ENCODE peak calls at places on chromosomes 5 and 9, in ten cellular contexts. One of them, this sample, is unnamed. For H3K27me3, the result is how much of the 10 kb centered on the place peaks cover.

GRCh38 chr5:121315786-121316185 is 535.9 kb upstream of the FTMT start:
- DNase-seq in IMR-90: no peak
- DNase-seq in stomach: no peak
- DNase-seq in heart left ventricle: no peak
- DNase-seq in adrenal gland: no peak
- DNase-seq in ovary: no peak
- DNase-seq in K562: no peak
- DNase-seq in uterus: no peak
- DNase-seq in right lobe of liver: no peak
- DNase-seq in H1: no peak
- DNase-seq in this sample: no peak

GRCh38 chr5:1011226-1011631 is 2.6 kb downstream of the NKD2 start:
- DNase-seq in adrenal gland: peak
- DNase-seq in heart left ventricle: peak
- DNase-seq in K562: peak
- DNase-seq in stomach: peak
- DNase-seq in uterus: no peak
- DNase-seq in H1: peak
- DNase-seq in IMR-90: no peak
- DNase-seq in right lobe of liver: peak
- DNase-seq in ovary: no peak
- DNase-seq in this sample: peak

GRCh38 chr5:142613231-142613630 is 72.7 kb downstream of the FGF1 start:
- DNase-seq in ovary: no peak
- DNase-seq in right lobe of liver: no peak
- DNase-seq in uterus: no peak
- DNase-seq in IMR-90: peak
- DNase-seq in H1: no peak
- DNase-seq in heart left ventricle: no peak
- DNase-seq in K562: no peak
- DNase-seq in stomach: no peak
- DNase-seq in adrenal gland: no peak
- DNase-seq in this sample: no peak

GRCh38 chr5:80834710-80835109 is 125.5 kb upstream of the RASGRF2 start:
- DNase-seq in adrenal gland: no peak
- DNase-seq in ovary: no peak
- DNase-seq in stomach: no peak
- DNase-seq in right lobe of liver: no peak
- DNase-seq in H1: no peak
- DNase-seq in K562: no peak
- DNase-seq in IMR-90: no peak
- DNase-seq in uterus: no peak
- DNase-seq in heart left ventricle: no peak
- DNase-seq in this sample: no peak

GRCh38 chr5:490116-491094 is 33.8 kb downstream of the SLC9A3 start:
- DNase-seq in uterus: no peak
- DNase-seq in adrenal gland: no peak
- DNase-seq in H1: no peak
- DNase-seq in stomach: no peak
- DNase-seq in ovary: no peak
- DNase-seq in IMR-90: no peak
- DNase-seq in heart left ventricle: no peak
- DNase-seq in right lobe of liver: no peak
- DNase-seq in K562: no peak
- DNase-seq in this sample: no peak

GRCh38 chr9:69178583-69179011 is 4.5 kb downstream of the TJP2 start:
- DNase-seq in K562: no peak
- DNase-seq in heart left ventricle: no peak
- DNase-seq in ovary: no peak
- DNase-seq in H1: no peak
- DNase-seq in stomach: no peak
- DNase-seq in adrenal gland: no peak
- DNase-seq in right lobe of liver: no peak
- DNase-seq in uterus: no peak
- DNase-seq in IMR-90: peak
- DNase-seq in this sample: no peak

GRCh38 chr5:6766558-6767191 is 53.4 kb downstream of the TENT4A start:
- DNase-seq in heart left ventricle: peak
- DNase-seq in IMR-90: peak
- DNase-seq in adrenal gland: peak
- DNase-seq in stomach: peak
- DNase-seq in H1: no peak
- DNase-seq in right lobe of liver: peak
- DNase-seq in K562: no peak
- DNase-seq in ovary: no peak
- DNase-seq in uterus: peak
- DNase-seq in this sample: peak

GRCh38 chr5:145362261-145362660 is 472.9 kb downstream of the PRELID2 start:
- DNase-seq in H1: no peak
- DNase-seq in stomach: no peak
- DNase-seq in ovary: no peak
- DNase-seq in adrenal gland: no peak
- DNase-seq in IMR-90: peak
- DNase-seq in K562: no peak
- DNase-seq in right lobe of liver: no peak
- DNase-seq in uterus: no peak
- DNase-seq in heart left ventricle: no peak
- DNase-seq in this sample: no peak

GRCh38 chr9:137310190-137311052 is 8.3 kb upstream of the NRARP start:
- DNase-seq in IMR-90: no peak
- DNase-seq in H1: peak
- DNase-seq in stomach: no peak
- DNase-seq in heart left ventricle: no peak
- DNase-seq in K562: peak
- DNase-seq in uterus: no peak
- DNase-seq in ovary: no peak
- DNase-seq in right lobe of liver: no peak
- DNase-seq in adrenal gland: peak
- DNase-seq in this sample: peak

GRCh38 chr9:137312852-137313325 is 10.8 kb upstream of the NRARP start:
- DNase-seq in stomach: no peak
- DNase-seq in H1: no peak
- DNase-seq in right lobe of liver: peak
- DNase-seq in uterus: no peak
- DNase-seq in adrenal gland: peak
- DNase-seq in heart left ventricle: peak
- DNase-seq in IMR-90: no peak
- DNase-seq in K562: peak
- DNase-seq in ovary: no peak
- DNase-seq in this sample: peak

GRCh38 chr9:137313326-137313920 is 11.4 kb upstream of the NRARP start:
- DNase-seq in right lobe of liver: no peak
- DNase-seq in adrenal gland: no peak
- DNase-seq in IMR-90: no peak
- DNase-seq in H1: no peak
- DNase-seq in stomach: no peak
- DNase-seq in ovary: peak
- DNase-seq in heart left ventricle: no peak
- DNase-seq in uterus: no peak
- DNase-seq in K562: peak
- DNase-seq in this sample: peak

GRCh38 chr9:137311171-137311970 is 9.3 kb upstream of the NRARP start:
- DNase-seq in stomach: peak
- DNase-seq in ovary: no peak
- DNase-seq in K562: peak
- DNase-seq in right lobe of liver: peak
- DNase-seq in adrenal gland: peak
- DNase-seq in heart left ventricle: peak
- DNase-seq in H1: peak
- DNase-seq in IMR-90: peak
- DNase-seq in uterus: no peak
- DNase-seq in this sample: peak

DNA sequence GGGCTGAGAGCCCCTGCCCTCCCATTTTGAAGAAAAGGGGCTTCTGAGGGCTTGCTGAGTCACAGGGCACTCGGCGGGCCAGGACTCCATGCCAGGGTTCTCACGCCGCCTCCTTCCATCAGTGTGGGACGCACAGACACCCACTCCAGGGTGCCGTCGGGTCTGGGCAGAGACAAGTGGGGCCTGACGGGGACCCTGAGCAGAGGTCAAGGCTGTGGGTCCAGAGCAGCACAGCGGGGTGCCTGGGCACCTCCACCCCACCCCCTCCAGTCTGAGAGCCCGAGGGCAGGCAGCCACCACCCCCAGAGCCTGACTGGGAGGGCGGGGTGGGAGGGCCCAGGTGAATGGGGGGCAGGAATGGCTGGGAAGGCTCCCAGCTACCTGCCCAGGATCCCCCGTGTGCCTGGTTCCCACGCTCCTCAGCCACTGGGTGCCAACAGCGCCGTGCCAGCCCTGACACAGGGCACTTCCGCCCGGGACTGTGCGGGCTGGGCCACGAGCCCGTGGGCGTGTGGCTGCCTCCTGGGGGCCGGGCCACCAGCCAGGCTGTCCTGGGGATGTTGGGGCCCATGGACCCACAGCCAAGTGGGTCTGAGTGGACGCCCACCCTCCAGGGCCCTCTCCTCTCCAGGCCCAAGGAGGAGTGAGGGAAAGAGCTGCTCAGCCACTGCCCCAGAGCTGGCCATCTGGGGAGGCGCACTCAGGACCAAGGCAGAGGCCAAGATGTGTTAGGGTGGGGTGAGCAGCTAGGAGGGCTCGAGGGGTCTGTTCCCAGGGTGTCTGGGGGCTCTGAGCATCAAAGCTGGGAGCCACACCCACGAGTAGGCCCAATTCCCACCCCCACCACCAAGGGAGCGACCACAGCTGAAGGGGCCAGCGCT is 10.1 kb upstream of the NRARP start:
- DNase-seq in right lobe of liver: no peak
- DNase-seq in stomach: no peak
- DNase-seq in IMR-90: no peak
- DNase-seq in heart left ventricle: no peak
- DNase-seq in adrenal gland: peak
- DNase-seq in K562: peak
- DNase-seq in uterus: peak
- DNase-seq in ovary: no peak
- DNase-seq in H1: no peak
- DNase-seq in this sample: peak
- TF ChIP-seq POLR2A in right lobe of liver: no peak
- TF ChIP-seq POLR2A in stomach: no peak
- TF ChIP-seq POLR2A in IMR-90: no peak
- TF ChIP-seq POLR2A in heart left ventricle: no peak
- TF ChIP-seq POLR2A in adrenal gland: no peak
- TF ChIP-seq POLR2A in K562: no peak
- TF ChIP-seq POLR2A in uterus: no peak
- TF ChIP-seq POLR2A in ovary: no peak
- TF ChIP-seq POLR2A in H1: no peak
- TF ChIP-seq POLR2A in this sample: no peak

GRCh38 chr5:93893050-93893449 is 151.7 kb upstream of the POU5F2 start:
- DNase-seq in IMR-90: no peak
- DNase-seq in ovary: no peak
- DNase-seq in H1: no peak
- DNase-seq in heart left ventricle: no peak
- DNase-seq in uterus: no peak
- DNase-seq in right lobe of liver: no peak
- DNase-seq in adrenal gland: no peak
- DNase-seq in K562: no peak
- DNase-seq in stomach: no peak
- DNase-seq in this sample: no peak

GRCh38 chr5:93890657-93891056 is 149.3 kb upstream of the POU5F2 start:
- DNase-seq in K562: no peak
- DNase-seq in adrenal gland: no peak
- DNase-seq in stomach: no peak
- DNase-seq in IMR-90: no peak
- DNase-seq in heart left ventricle: no peak
- DNase-seq in H1: no peak
- DNase-seq in right lobe of liver: no peak
- DNase-seq in uterus: no peak
- DNase-seq in ovary: no peak
- DNase-seq in this sample: no peak

GRCh38 chr5:93891491-93892480 is 150.4 kb upstream of the POU5F2 start:
- DNase-seq in K562: no peak
- DNase-seq in ovary: no peak
- DNase-seq in stomach: no peak
- DNase-seq in uterus: no peak
- DNase-seq in H1: no peak
- DNase-seq in IMR-90: no peak
- DNase-seq in adrenal gland: no peak
- DNase-seq in right lobe of liver: no peak
- DNase-seq in heart left ventricle: no peak
- DNase-seq in this sample: no peak

GRCh38 chr5:93894471-93895354 is 153.3 kb upstream of the POU5F2 start:
- DNase-seq in adrenal gland: no peak
- DNase-seq in K562: no peak
- DNase-seq in heart left ventricle: no peak
- DNase-seq in ovary: no peak
- DNase-seq in IMR-90: peak
- DNase-seq in H1: no peak
- DNase-seq in stomach: no peak
- DNase-seq in uterus: no peak
- DNase-seq in right lobe of liver: no peak
- DNase-seq in this sample: no peak

GRCh38 chr5:93892481-93892880 is 151.1 kb upstream of the POU5F2 start:
- DNase-seq in stomach: no peak
- DNase-seq in IMR-90: no peak
- DNase-seq in adrenal gland: no peak
- DNase-seq in right lobe of liver: no peak
- DNase-seq in K562: no peak
- DNase-seq in uterus: no peak
- DNase-seq in heart left ventricle: no peak
- DNase-seq in ovary: no peak
- DNase-seq in H1: no peak
- DNase-seq in this sample: no peak
- H3K27me3 ChIP-seq in stomach: under half
- H3K27me3 ChIP-seq in IMR-90: under half
- H3K27me3 ChIP-seq in adrenal gland: under half
- H3K27me3 ChIP-seq in right lobe of liver: under half
- H3K27me3 ChIP-seq in K562: under half
- H3K27me3 ChIP-seq in uterus: under half
- H3K27me3 ChIP-seq in heart left ventricle: under half
- H3K27me3 ChIP-seq in ovary: under half
- H3K27me3 ChIP-seq in H1: under half
- H3K27me3 ChIP-seq in this sample: under half

GRCh38 chr9:129548571-129549135 is 72.2 kb downstream of the C9orf50 start:
- DNase-seq in H1: peak
- DNase-seq in uterus: no peak
- DNase-seq in IMR-90: no peak
- DNase-seq in adrenal gland: peak
- DNase-seq in right lobe of liver: no peak
- DNase-seq in ovary: peak
- DNase-seq in K562: no peak
- DNase-seq in heart left ventricle: peak
- DNase-seq in stomach: no peak
- DNase-seq in this sample: peak

GRCh38 chr9:129551393-129551973 is 69.4 kb downstream of the C9orf50 start:
- DNase-seq in IMR-90: no peak
- DNase-seq in heart left ventricle: no peak
- DNase-seq in right lobe of liver: no peak
- DNase-seq in K562: no peak
- DNase-seq in H1: no peak
- DNase-seq in adrenal gland: no peak
- DNase-seq in uterus: no peak
- DNase-seq in stomach: no peak
- DNase-seq in ovary: peak
- DNase-seq in this sample: no peak

GRCh38 chr9:129549684-129550083 is 71.2 kb downstream of the C9orf50 start:
- DNase-seq in ovary: peak
- DNase-seq in uterus: peak
- DNase-seq in stomach: no peak
- DNase-seq in adrenal gland: peak
- DNase-seq in IMR-90: no peak
- DNase-seq in right lobe of liver: no peak
- DNase-seq in heart left ventricle: no peak
- DNase-seq in K562: no peak
- DNase-seq in H1: no peak
- DNase-seq in this sample: peak

GRCh38 chr9:129549139-129549538 is 71.8 kb downstream of the C9orf50 start:
- DNase-seq in uterus: no peak
- DNase-seq in H1: peak
- DNase-seq in heart left ventricle: no peak
- DNase-seq in IMR-90: no peak
- DNase-seq in stomach: no peak
- DNase-seq in right lobe of liver: no peak
- DNase-seq in adrenal gland: no peak
- DNase-seq in ovary: peak
- DNase-seq in K562: no peak
- DNase-seq in this sample: no peak

GRCh38 chr9:129550199-129550839 is 70.6 kb downstream of the C9orf50 start:
- DNase-seq in ovary: peak
- DNase-seq in IMR-90: peak
- DNase-seq in H1: peak
- DNase-seq in uterus: peak
- DNase-seq in stomach: peak
- DNase-seq in right lobe of liver: peak
- DNase-seq in heart left ventricle: peak
- DNase-seq in K562: no peak
- DNase-seq in adrenal gland: peak
- DNase-seq in this sample: peak
- TF ChIP-seq POLR2A in ovary: no peak
- TF ChIP-seq POLR2A in IMR-90: no peak
- TF ChIP-seq POLR2A in H1: no peak
- TF ChIP-seq POLR2A in uterus: no peak
- TF ChIP-seq POLR2A in stomach: no peak
- TF ChIP-seq POLR2A in right lobe of liver: peak
- TF ChIP-seq POLR2A in heart left ventricle: no peak
- TF ChIP-seq POLR2A in K562: no peak
- TF ChIP-seq POLR2A in adrenal gland: no peak
- TF ChIP-seq POLR2A in this sample: no peak

GRCh38 chr5:2227433-2227832 is 344.7 kb upstream of the IRX4 start:
- DNase-seq in ovary: no peak
- DNase-seq in right lobe of liver: no peak
- DNase-seq in stomach: no peak
- DNase-seq in adrenal gland: no peak
- DNase-seq in H1: no peak
- DNase-seq in heart left ventricle: no peak
- DNase-seq in IMR-90: no peak
- DNase-seq in uterus: no peak
- DNase-seq in K562: no peak
- DNase-seq in this sample: no peak
- H3K27me3 ChIP-seq in ovary: under half
- H3K27me3 ChIP-seq in right lobe of liver: under half
- H3K27me3 ChIP-seq in stomach: under half
- H3K27me3 ChIP-seq in adrenal gland: under half
- H3K27me3 ChIP-seq in H1: under half
- H3K27me3 ChIP-seq in heart left ventricle: under half
- H3K27me3 ChIP-seq in IMR-90: under half
- H3K27me3 ChIP-seq in uterus: under half
- H3K27me3 ChIP-seq in K562: under half
- H3K27me3 ChIP-seq in this sample: under half